ENCODE peak calls at places on chromosomes 6 and 20, in seven cellular contexts. E, W, F, Z, D, R and N are unnamed samples.

GRCh38 chr20:23367770-23368169 is 5.8 kb downstream of the GZF1 start:
- DNase-seq in E (no peak), W (no peak), F (no peak), Z (no peak), D (no peak), R (no peak), N (no peak)

GRCh38 chr6:28922004-28922840 is 1.6 kb downstream of the TRIM27 start:
- DNase-seq in E (peak; percentile 19), W (peak; percentile 68), F (peak; percentile 64), Z (no peak), D (peak; percentile 57), R (no peak), N (peak; percentile 34)

GRCh38 chr6:149830731-149831379 is 33.3 kb downstream of the LRP11 start:
- DNase-seq in E (peak; percentile 47), W (no peak), F (no peak), Z (no peak), D (no peak), R (no peak), N (no peak)

GRCh38 chr6:3227363-3228045 is at the start of gene TUBB2B:
- DNase-seq in E (no peak), W (no peak), F (no peak), Z (no peak), D (no peak), R (peak; percentile 60), N (no peak)

GRCh38 chr6:6657085-6657819 is 68.7 kb downstream of the LY86 start:
- DNase-seq in E (no peak), W (no peak), F (no peak), Z (no peak), D (no peak), R (no peak), N (no peak)

GRCh38 chr6:82385961-82386360 is 22.3 kb downstream of the TPBG start:
- DNase-seq in E (no peak), W (no peak), F (no peak), Z (no peak), D (no peak), R (no peak), N (peak; percentile 42)

GRCh38 chr6:31972709-31973350 is 892 bp upstream of the DXO start:
- DNase-seq in E (peak; percentile 35), W (no peak), F (no peak), Z (no peak), D (no peak), R (no peak), N (no peak)

GRCh38 chr6:15517600-15517999 is 145.2 kb downstream of the DTNBP1 start:
- DNase-seq in E (no peak), W (no peak), F (no peak), Z (no peak), D (no peak), R (no peak), N (no peak)

GRCh38 chr6:107330190-107330589 is 129.2 kb downstream of the PDSS2 start:
- DNase-seq in E (no peak), W (no peak), F (no peak), Z (no peak), D (no peak), R (no peak), N (peak; percentile 81)

GRCh38 chr6:52391599-52391998 is 28.5 kb upstream of the EFHC1 start:
- DNase-seq in E (no peak), W (no peak), F (no peak), Z (no peak), D (no peak), R (no peak), N (no peak)

GRCh38 chr20:24382775-24383174 is 86.7 kb upstream of the SYNDIG1 start:
- DNase-seq in E (no peak), W (no peak), F (no peak), Z (no peak), D (peak; percentile 11), R (no peak), N (no peak)

GRCh38 chr6:10300071-10300470 is 114.8 kb downstream of the TFAP2A start:
- DNase-seq in E (no peak), W (peak; percentile 12), F (no peak), Z (no peak), D (no peak), R (no peak), N (no peak)

GRCh38 chr6:111737065-111737521 is 131.4 kb upstream of the TRAF3IP2 start:
- DNase-seq in E (no peak), W (no peak), F (no peak), Z (no peak), D (no peak), R (no peak), N (no peak)

GRCh38 chr6:112846711-112847110 is 499.6 kb downstream of the RFPL4B start:
- DNase-seq in E (no peak), W (no peak), F (no peak), Z (no peak), D (no peak), R (no peak), N (no peak)

GRCh38 chr20:62299666-62300236 is 3.0 kb upstream of the ADRM1 start:
- DNase-seq in E (no peak), W (no peak), F (no peak), Z (no peak), D (no peak), R (no peak), N (no peak)

GRCh38 chr20:54199721-54200176 is 8.1 kb upstream of the PFDN4 start:
- DNase-seq in E (peak; percentile 77), W (peak; percentile 85), F (peak; percentile 85), Z (peak; percentile 54), D (peak; percentile 85), R (peak; percentile 79), N (no peak)

GRCh38 chr20:9130407-9130995 is 61.6 kb downstream of the PLCB4 start:
- DNase-seq in E (no peak), W (no peak), F (no peak), Z (no peak), D (no peak), R (no peak), N (no peak)

GRCh38 chr6:56288347-56288746 is 41.0 kb upstream of the COL21A1 start:
- DNase-seq in E (no peak), W (no peak), F (no peak), Z (no peak), D (no peak), R (no peak), N (no peak)

GRCh38 chr6:11625302-11625701 is 87.8 kb downstream of the TMEM170B start:
- DNase-seq in E (no peak), W (no peak), F (no peak), Z (no peak), D (no peak), R (no peak), N (no peak)

GRCh38 chr6:7848229-7848628 is 62.4 kb downstream of the TXNDC5 start:
- DNase-seq in E (no peak), W (no peak), F (no peak), Z (no peak), D (no peak), R (no peak), N (no peak)

GRCh38 chr20:62064788-62065668 is 653 bp downstream of the TAF4 start:
- DNase-seq in E (no peak), W (no peak), F (no peak), Z (no peak), D (peak; percentile 27), R (peak; percentile 50), N (no peak)

DNA sequence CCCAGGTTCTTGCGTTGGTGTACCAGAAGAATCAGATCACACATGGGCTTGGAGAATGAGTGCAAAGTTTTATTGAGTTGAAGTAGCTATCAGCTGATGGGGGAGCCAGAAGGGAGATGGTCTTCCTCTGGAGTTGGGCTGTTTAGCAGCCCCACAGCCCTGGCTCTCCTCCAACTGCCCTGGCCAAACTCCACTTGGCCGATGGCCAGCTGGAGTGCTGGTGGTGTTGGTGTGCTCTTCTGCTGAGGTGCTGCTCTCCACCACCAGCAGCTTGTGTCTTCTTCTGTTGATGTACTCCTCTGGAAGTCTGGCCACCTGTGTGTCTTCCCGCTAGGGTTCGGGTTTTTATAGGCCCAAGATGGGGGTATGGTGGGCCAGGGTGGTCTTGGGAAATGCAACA is 172.9 kb downstream of the TINAG start:
- DNase-seq in E (no peak), W (no peak), F (peak; percentile 19), Z (no peak), D (no peak), R (no peak), N (no peak)
- H3K4me3 ChIP-seq in E (no peak overlapping the region), W (no peak overlapping the region), F (no peak overlapping the region), Z (no peak overlapping the region), D (no peak overlapping the region), R (no peak overlapping the region), N (no peak overlapping the region)

GRCh38 chr6:116399287-116399686 is 28.5 kb downstream of the DSE start:
- DNase-seq in E (no peak), W (no peak), F (no peak), Z (no peak), D (no peak), R (no peak), N (no peak)

GRCh38 chr6:116396451-116396850 is 25.7 kb downstream of the DSE start:
- DNase-seq in E (no peak), W (no peak), F (no peak), Z (no peak), D (no peak), R (no peak), N (no peak)

GRCh38 chr6:116398366-116399005 is 27.7 kb downstream of the DSE start:
- DNase-seq in E (peak; percentile 58), W (no peak), F (no peak), Z (no peak), D (no peak), R (no peak), N (no peak)

GRCh38 chr6:116395647-116396046 is 24.9 kb downstream of the DSE start:
- DNase-seq in E (no peak), W (no peak), F (no peak), Z (no peak), D (no peak), R (no peak), N (no peak)

GRCh38 chr6:116397960-116398359 is 27.2 kb downstream of the DSE start:
- DNase-seq in E (no peak), W (no peak), F (no peak), Z (no peak), D (no peak), R (no peak), N (no peak)
- H3K4me3 ChIP-seq in E (peak overlapping the region; percentile 0), W (no peak overlapping the region), F (no peak overlapping the region), Z (no peak overlapping the region), D (no peak overlapping the region), R (no peak overlapping the region), N (no peak overlapping the region)

DNA sequence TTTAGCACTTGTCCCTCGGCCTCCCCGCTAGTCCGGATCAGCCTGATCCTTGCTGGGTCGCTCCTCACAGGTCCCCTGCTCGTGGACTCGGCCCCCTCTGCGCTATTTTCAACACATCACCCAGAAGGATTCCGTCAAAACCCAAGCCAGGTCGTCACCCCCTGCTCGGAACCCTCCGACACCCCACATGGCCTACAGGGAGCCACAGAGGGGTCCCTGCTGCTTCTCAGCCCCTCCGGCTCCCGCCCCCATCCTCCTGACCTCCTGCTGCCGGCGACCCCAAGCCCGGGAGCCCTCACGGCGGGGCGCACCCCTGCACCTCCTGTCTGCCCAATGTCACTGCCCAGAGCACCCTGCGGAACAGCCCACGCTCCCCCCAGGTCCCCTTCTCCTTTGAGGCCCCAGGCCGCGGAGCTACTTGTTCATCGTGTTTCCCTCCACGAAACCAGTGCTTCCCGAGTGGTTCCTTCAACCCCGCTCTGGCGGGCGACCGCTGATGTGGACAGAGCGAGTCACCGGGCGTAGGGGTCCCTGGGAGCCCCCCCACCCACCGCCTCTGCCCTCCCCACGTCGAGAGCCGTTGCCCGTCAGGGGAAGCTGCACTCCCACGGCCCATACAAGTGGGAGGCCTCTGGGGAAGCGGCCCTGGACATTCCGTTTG is 638 bp upstream of the MYL9 start:
- DNase-seq in E (no peak), W (no peak), F (no peak), Z (no peak), D (no peak), R (peak; percentile 64), N (no peak)
- H3K4me3 ChIP-seq in E (peak overlapping the region; percentile 92), W (no peak overlapping the region), F (peak overlapping the region; percentile 55), Z (peak overlapping the region; percentile 58), D (peak overlapping the region; percentile 56), R (peak overlapping the region; percentile 74), N (no peak overlapping the region)

GRCh38 chr6:27630727-27631613 is 158.1 kb upstream of the ZNF184 start:
- DNase-seq in E (peak; percentile 82), W (peak; percentile 88), F (peak; percentile 41), Z (no peak), D (peak; percentile 20), R (no peak), N (no peak)
- H3K4me3 ChIP-seq in E (peak overlapping the region; percentile 62), W (peak overlapping the region; percentile 64), F (peak overlapping the region; percentile 22), Z (peak overlapping the region; percentile 88), D (peak overlapping the region; percentile 13), R (peak overlapping the region; percentile 39), N (peak overlapping the region; percentile 57)